ENCODE peak calls at places on chromosomes 3 and 15, in five cellular contexts. L, Y, A, M and Q are unnamed samples.

GRCh38 chr3:115843206-115843605 is 219.9 kb downstream of the GAP43 start:
- DNase-seq in L (no peak), Y (no peak), A (no peak), M (no peak), Q (no peak)

GRCh38 chr15:79640206-79640605 is 208.1 kb downstream of the MINAR1 start:
- DNase-seq in L (no peak), Y (no peak), A (no peak), M (no peak), Q (peak)

GRCh38 chr3:141345951-141346817 is 22.1 kb upstream of the ZBTB38 start:
- DNase-seq in L (no peak), Y (no peak), A (no peak), M (no peak), Q (peak)

GRCh38 chr15:83166218-83166617 is 41.4 kb downstream of the HDGFL3 start:
- DNase-seq in L (no peak), Y (no peak), A (no peak), M (no peak), Q (no peak)

GRCh38 chr3:170730071-170730812 is 139.8 kb downstream of the RPL22L1 start:
- DNase-seq in L (no peak), Y (no peak), A (no peak), M (no peak), Q (no peak)

GRCh38 chr3:48634661-48635221 is 520 bp downstream of the SLC26A6 start:
- DNase-seq in L (peak), Y (peak), A (no peak), M (peak), Q (peak)

GRCh38 chr15:64731012-64731806 is 44.2 kb downstream of the RBPMS2 start:
- DNase-seq in L (peak), Y (peak), A (peak), M (peak), Q (peak)

GRCh38 chr3:45164056-45164455 is 17.9 kb upstream of the CDCP1 start:
- DNase-seq in L (peak), Y (no peak), A (no peak), M (no peak), Q (no peak)

GRCh38 chr3:173395073-173395411 is 2.5 kb upstream of the NLGN1 start:
- DNase-seq in L (no peak), Y (no peak), A (no peak), M (no peak), Q (peak)

GRCh38 chr3:18126772-18127171 is 298.4 kb downstream of the SATB1 start:
- DNase-seq in L (no peak), Y (no peak), A (no peak), M (no peak), Q (no peak)

GRCh38 chr15:62087671-62088360 is 21.0 kb downstream of the C2CD4A start:
- DNase-seq in L (no peak), Y (no peak), A (no peak), M (no peak), Q (no peak)

GRCh38 chr3:196740476-196741400 is 1.1 kb downstream of the PAK2 start:
- DNase-seq in L (peak), Y (peak), A (no peak), M (no peak), Q (peak)

GRCh38 chr15:76330281-76330680 is 6.3 kb upstream of the ISL2 start:
- DNase-seq in L (no peak), Y (no peak), A (no peak), M (no peak), Q (peak)

GRCh38 chr3:111582114-111582461 is 13.1 kb downstream of the ZBED2 start:
- DNase-seq in L (no peak), Y (no peak), A (no peak), M (no peak), Q (no peak)

GRCh38 chr3:10404377-10404776 is 83.5 kb upstream of the SEC13 start:
- DNase-seq in L (no peak), Y (no peak), A (no peak), M (no peak), Q (no peak)

GRCh38 chr3:188786424-188786823 is 385.3 kb upstream of the TPRG1 start:
- DNase-seq in L (no peak), Y (no peak), A (no peak), M (no peak), Q (no peak)

GRCh38 chr3:50587373-50587772 is 18.1 kb downstream of the HEMK1 start:
- DNase-seq in L (no peak), Y (no peak), A (no peak), M (no peak), Q (no peak)

DNA sequence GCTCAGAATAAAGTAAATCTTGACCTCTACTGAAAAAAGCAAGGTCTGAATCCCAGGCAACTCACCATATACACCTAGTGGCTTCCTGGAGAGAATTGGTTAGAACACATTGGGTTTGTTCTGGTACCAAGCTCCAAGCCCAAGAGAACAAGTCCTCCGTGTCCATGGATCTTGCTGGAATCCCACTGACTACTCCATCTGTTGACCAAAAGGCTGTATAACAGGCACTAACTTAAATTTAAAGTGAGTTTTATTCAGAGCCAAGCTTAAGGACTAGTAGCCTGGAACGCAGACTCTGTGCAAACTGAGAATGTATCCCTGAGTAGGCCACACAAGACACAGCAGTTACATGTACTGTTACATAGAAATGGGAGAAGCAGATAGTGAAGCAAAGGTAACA is 342.1 kb upstream of the LRRC3B start:
- DNase-seq in L (no peak), Y (no peak), A (no peak), M (no peak), Q (no peak)
- TF ChIP-seq CTCF in L (no peak), Y (no peak), A (peak), M (no peak), Q (no peak)

DNA sequence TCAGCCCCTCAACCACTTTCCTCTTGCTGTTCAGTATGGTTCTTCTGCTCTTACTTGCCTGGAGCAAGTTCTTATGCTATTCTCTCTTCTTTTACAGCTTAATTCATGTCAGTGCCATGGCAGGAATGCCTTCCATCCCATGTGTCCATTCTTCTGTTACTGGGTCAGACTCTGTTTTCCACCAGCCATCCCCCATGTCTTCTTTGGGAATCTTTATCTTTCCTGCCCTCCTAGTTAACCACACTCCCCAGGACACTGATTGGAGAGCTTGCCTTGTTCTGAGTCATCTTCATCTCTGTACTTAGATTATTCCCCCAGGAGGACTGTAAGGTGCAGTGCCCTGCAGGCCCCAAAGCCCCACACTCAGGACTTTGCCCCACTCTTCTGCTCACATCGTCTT is 3.5 kb downstream of the ABHD17C start:
- DNase-seq in L (no peak), Y (no peak), A (no peak), M (no peak), Q (no peak)
- TF ChIP-seq CTCF in L (no peak), Y (no peak), A (no peak), M (no peak), Q (no peak)

DNA sequence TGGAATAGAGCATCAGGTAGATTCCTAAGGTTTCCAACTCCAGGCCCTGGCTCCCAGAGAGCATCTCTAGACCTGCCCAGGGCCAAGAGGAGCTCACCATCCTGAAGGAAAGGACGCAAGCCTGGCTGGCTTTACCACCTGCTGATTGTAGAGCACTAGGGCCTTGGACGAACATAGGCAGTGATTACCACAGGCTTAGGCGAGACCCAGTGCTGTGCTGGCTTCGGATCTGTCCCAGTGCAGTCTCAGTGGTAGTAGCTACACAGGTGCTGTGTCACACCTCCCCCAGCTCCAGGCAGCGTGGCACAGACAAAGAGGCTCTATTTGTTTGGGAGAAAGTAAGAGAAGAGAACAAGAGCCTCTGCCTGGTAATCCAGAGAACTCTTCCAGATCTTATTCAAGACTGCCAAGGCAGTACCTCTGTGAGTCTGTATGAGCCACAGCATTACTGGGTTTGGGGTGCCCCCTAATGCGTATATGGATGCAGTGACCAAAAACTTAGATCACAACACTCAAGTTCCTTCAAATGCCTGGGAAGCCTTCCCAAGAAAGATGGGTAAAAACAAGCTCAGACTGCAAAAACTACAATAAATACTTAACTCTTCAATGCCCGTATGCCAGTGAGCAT is 25.4 kb downstream of the ISG20 start:
- DNase-seq in L (no peak), Y (peak), A (no peak), M (no peak), Q (peak)
- TF ChIP-seq CTCF in L (peak), Y (peak), A (no peak), M (no peak), Q (peak)

GRCh38 chr3:182837855-182838454 is 44.7 kb downstream of the ATP11B start:
- DNase-seq in L (no peak), Y (peak), A (no peak), M (no peak), Q (no peak)
- TF ChIP-seq CTCF in L (peak), Y (peak), A (peak), M (peak), Q (peak)

GRCh38 chr15:45641374-45641778 is 6.5 kb downstream of the SQOR start:
- DNase-seq in L (no peak), Y (no peak), A (no peak), M (no peak), Q (peak)
- TF ChIP-seq CTCF in L (peak), Y (no peak), A (no peak), M (no peak), Q (peak)

DNA sequence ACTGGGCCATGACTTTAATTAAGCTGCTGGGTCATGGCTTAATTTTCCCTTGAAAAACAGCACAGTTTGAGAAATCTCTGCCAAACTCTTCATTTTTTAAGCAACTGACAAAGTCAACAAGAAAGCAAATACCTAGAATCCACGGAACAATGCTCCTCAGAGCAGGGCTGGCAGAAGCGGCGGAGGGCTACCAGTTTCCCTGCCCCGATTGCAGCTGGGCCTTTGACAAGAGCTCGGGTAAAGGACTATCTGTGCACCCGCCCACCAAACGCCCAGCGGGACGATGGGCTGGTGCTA is 1.2 kb downstream of the GOLIM4 start:
- DNase-seq in L (no peak), Y (no peak), A (peak), M (no peak), Q (no peak)
- TF ChIP-seq CTCF in L (no peak), Y (no peak), A (no peak), M (no peak), Q (no peak)

GRCh38 chr3:4313606-4314308 is 10.6 kb downstream of the SETMAR start:
- DNase-seq in L (no peak), Y (no peak), A (no peak), M (no peak), Q (no peak)

GRCh38 chr3:4311496-4311895 is 8.3 kb downstream of the SETMAR start:
- DNase-seq in L (no peak), Y (no peak), A (no peak), M (no peak), Q (no peak)

GRCh38 chr3:4310971-4311370 is 7.8 kb downstream of the SETMAR start:
- DNase-seq in L (no peak), Y (no peak), A (no peak), M (no peak), Q (no peak)

GRCh38 chr3:4309476-4310121 is 6.4 kb downstream of the SETMAR start:
- DNase-seq in L (no peak), Y (no peak), A (no peak), M (no peak), Q (no peak)

GRCh38 chr3:4314688-4315087 is 11.5 kb downstream of the SETMAR start:
- DNase-seq in L (no peak), Y (no peak), A (no peak), M (no peak), Q (no peak)
- TF ChIP-seq CTCF in L (no peak), Y (peak), A (peak), M (peak), Q (no peak)

DNA sequence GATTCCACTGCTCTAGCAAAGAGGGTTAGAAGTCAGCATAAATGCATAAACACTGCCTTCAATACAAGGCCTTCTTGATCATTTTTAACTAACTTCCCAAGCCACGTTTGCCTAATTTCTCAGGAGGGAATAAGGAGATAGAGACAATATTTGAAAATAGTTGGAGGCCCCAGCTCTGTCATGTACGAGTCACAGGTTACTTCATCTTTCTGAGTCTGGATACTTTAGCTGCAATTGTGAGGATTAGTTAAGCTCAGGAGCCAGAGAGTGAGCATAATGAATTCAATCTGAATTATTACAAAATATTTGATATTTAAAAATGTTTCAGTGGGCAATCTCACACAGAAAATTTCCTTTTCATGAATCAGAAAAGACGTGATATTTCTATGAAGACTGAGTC is 298.9 kb downstream of the SHOX2 start:
- DNase-seq in L (no peak), Y (no peak), A (no peak), M (no peak), Q (no peak)
- TF ChIP-seq CTCF in L (no peak), Y (no peak), A (no peak), M (no peak), Q (no peak)

DNA sequence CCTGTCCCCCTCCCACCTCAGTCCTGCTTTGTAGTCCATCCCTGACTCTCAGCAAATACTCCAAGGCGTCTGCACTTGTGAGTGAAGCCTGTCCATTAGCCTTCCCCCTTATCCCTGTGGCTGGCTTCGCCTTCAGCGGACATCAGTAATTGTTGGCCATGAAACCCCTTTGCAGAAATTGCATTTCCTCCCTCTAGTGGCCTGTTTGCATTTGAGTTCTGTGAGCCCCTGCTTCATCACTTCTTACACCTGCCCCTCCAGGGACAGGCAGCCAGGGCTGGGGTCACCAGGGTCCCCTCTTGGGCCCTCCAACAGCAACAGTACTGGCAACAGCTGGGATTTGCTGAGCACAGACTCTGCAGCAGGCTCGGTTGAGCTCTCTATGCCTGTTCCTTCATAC is 9.0 kb upstream of the LRRK1 start:
- DNase-seq in L (no peak), Y (no peak), A (no peak), M (no peak), Q (no peak)
- TF ChIP-seq CTCF in L (no peak), Y (no peak), A (peak), M (peak), Q (no peak)